ENCODE peak calls at places on chromosomes 2 and 18, in seven cellular contexts. O is prostate gland, N is gastrocnemius medialis, E is HCT116, F is uterus, M is stomach, Z is body of pancreas. L is an unnamed sample.

GRCh38 chr18:9348079-9348671 is 13.6 kb downstream of the TWSG1 start:
- DNase-seq in O (no peak), N (no peak), E (no peak), F (no peak), M (no peak), Z (no peak), L (no peak)

GRCh38 chr2:2902551-2903216 is 474.9 kb downstream of the EIPR1 start:
- DNase-seq in O (no peak), N (no peak), E (no peak), F (no peak), M (no peak), Z (no peak), L (no peak)

GRCh38 chr2:47499621-47500309 is 96.8 kb downstream of the MSH2 start:
- DNase-seq in O (no peak), N (no peak), E (no peak), F (no peak), M (no peak), Z (no peak), L (no peak)

GRCh38 chr2:141393214-141393545 is 737.6 kb downstream of the LRP1B start:
- DNase-seq in O (no peak), N (no peak), E (no peak), F (no peak), M (no peak), Z (no peak), L (no peak)

GRCh38 chr2:172234716-172235661 is 132.3 kb upstream of the DLX2 start:
- DNase-seq in O (no peak), N (no peak), E (no peak), F (no peak), M (peak), Z (no peak), L (peak)

GRCh38 chr2:136932700-136933099 is 167.4 kb downstream of the THSD7B start:
- DNase-seq in O (no peak), N (no peak), E (no peak), F (no peak), M (no peak), Z (no peak), L (no peak)

GRCh38 chr2:160652236-160652635 is 158.6 kb upstream of the RBMS1 start:
- DNase-seq in O (no peak), N (no peak), E (no peak), F (no peak), M (no peak), Z (peak), L (peak)

GRCh38 chr2:150924862-150925261 is 336.8 kb downstream of the RBM43 start:
- DNase-seq in O (no peak), N (no peak), E (no peak), F (no peak), M (no peak), Z (no peak), L (no peak)

GRCh38 chr2:132582360-132582759 is 87.6 kb downstream of the LYPD1 start:
- DNase-seq in O (no peak), N (no peak), E (no peak), F (no peak), M (peak), Z (peak), L (no peak)

GRCh38 chr2:80281083-80281482 is 23.5 kb downstream of the LRRTM1 start:
- DNase-seq in O (no peak), N (no peak), E (no peak), F (no peak), M (no peak), Z (no peak), L (no peak)

GRCh38 chr2:195559431-195559914 is 97.6 kb upstream of the SLC39A10 start:
- DNase-seq in O (no peak), N (no peak), E (no peak), F (no peak), M (no peak), Z (peak), L (peak)

GRCh38 chr2:217610411-217610814 is 392.4 kb downstream of the TNS1 start:
- DNase-seq in O (no peak), N (no peak), E (no peak), F (no peak), M (peak), Z (peak), L (no peak)

GRCh38 chr18:9380571-9381390 is 46.2 kb downstream of the TWSG1 start:
- DNase-seq in O (no peak), N (no peak), E (no peak), F (no peak), M (no peak), Z (peak), L (no peak)

GRCh38 chr2:102449370-102449974 is 23.6 kb upstream of the SLC9A4 start:
- DNase-seq in O (peak), N (no peak), E (peak), F (peak), M (peak), Z (peak), L (peak)

GRCh38 chr18:59907172-59907571 is 7.4 kb downstream of the PMAIP1 start:
- DNase-seq in O (no peak), N (no peak), E (no peak), F (no peak), M (no peak), Z (no peak), L (no peak)

GRCh38 chr18:49098386-49098785 is 147.6 kb upstream of the SMAD7 start:
- DNase-seq in O (no peak), N (no peak), E (no peak), F (no peak), M (no peak), Z (no peak), L (no peak)

GRCh38 chr18:6489977-6490376 is 75.3 kb upstream of the L3MBTL4 start:
- DNase-seq in O (no peak), N (no peak), E (no peak), F (no peak), M (no peak), Z (no peak), L (no peak)

GRCh38 chr2:37627715-37628114 is 43.7 kb downstream of the CDC42EP3 start:
- DNase-seq in O (no peak), N (no peak), E (no peak), F (no peak), M (no peak), Z (no peak), L (no peak)
- TF ChIP-seq POLR2A in O (no peak), N (no peak), E (no peak), F (no peak), M (no peak), Z (no peak), L (no peak)

DNA sequence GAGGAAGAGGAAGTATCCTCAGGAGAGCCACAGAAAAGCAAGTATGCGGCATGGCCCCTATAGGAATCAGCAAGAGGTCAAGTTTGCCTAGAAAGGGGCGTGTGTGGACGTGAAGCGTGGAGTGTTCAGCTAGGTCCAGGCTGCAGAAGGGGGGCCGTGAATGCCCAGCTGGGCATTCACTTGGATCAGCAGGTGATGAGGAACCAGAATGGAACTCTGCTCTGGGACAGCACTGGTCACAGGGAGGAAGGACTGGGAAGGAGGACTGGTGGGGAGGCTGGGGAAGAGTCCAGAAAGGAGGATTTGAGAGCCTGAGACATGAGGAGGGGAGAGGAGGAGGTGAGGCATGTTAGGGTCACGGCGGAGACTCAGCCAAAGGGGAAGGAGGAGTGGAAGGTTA is 19.8 kb downstream of the STAT1 start:
- DNase-seq in O (no peak), N (no peak), E (no peak), F (no peak), M (no peak), Z (no peak), L (no peak)
- TF ChIP-seq POLR2A in O (no peak), N (no peak), E (no peak), F (no peak), M (no peak), Z (no peak), L (no peak)

GRCh38 chr2:126655500-126656310 is at the start of gene GYPC:
- DNase-seq in O (no peak), N (peak), E (no peak), F (peak), M (peak), Z (peak), L (peak)
- TF ChIP-seq POLR2A in O (no peak), N (peak), E (no peak), F (no peak), M (no peak), Z (peak), L (peak)

GRCh38 chr2:9334722-9335121 is 88.6 kb downstream of the ITGB1BP1 start:
- DNase-seq in O (no peak), N (no peak), E (no peak), F (no peak), M (no peak), Z (no peak), L (no peak)

GRCh38 chr2:9336209-9336533 is 87.2 kb downstream of the ITGB1BP1 start:
- DNase-seq in O (no peak), N (no peak), E (no peak), F (no peak), M (no peak), Z (no peak), L (no peak)

GRCh38 chr2:9335322-9335754 is 88.0 kb downstream of the ITGB1BP1 start:
- DNase-seq in O (no peak), N (no peak), E (no peak), F (no peak), M (no peak), Z (peak), L (peak)

GRCh38 chr2:9337901-9338300 is 85.4 kb downstream of the ITGB1BP1 start:
- DNase-seq in O (no peak), N (no peak), E (no peak), F (no peak), M (no peak), Z (no peak), L (no peak)

GRCh38 chr2:9336534-9337354 is 86.6 kb downstream of the ITGB1BP1 start:
- DNase-seq in O (peak), N (no peak), E (no peak), F (peak), M (peak), Z (peak), L (peak)
- TF ChIP-seq POLR2A in O (no peak), N (no peak), E (no peak), F (no peak), M (no peak), Z (no peak), L (no peak)